ENCODE peak calls at places on chromosomes 12 and 14, in seven cellular contexts. One of them, this sample, is unnamed.
A peak's percentile ranks its signal among the peaks of the same experiment; 100 is the strongest.

GRCh38 chr12:116336542-116337065 is 59.1 kb upstream of the MED13L start:
- DNase-seq in CD8-positive, alpha-beta memory T cell: no peak
- DNase-seq in neural crest cell: no peak
- DNase-seq in sciatic nerve: no peak
- DNase-seq in NCI-H1417: no peak
- DNase-seq in NCI-H1436 treated with DMSO at 0.1 percent for 48 hours: no peak
- DNase-seq in ACHN: no peak
- DNase-seq in this sample: no peak

GRCh38 chr14:59583755-59584154 is 7.1 kb upstream of the CCDC175 start:
- DNase-seq in sciatic nerve: no peak
- DNase-seq in neural crest cell: no peak
- DNase-seq in NCI-H1417: peak; percentile 48
- DNase-seq in NCI-H1436 treated with DMSO at 0.1 percent for 48 hours: no peak
- DNase-seq in CD8-positive, alpha-beta memory T cell: no peak
- DNase-seq in ACHN: no peak
- DNase-seq in this sample: no peak

GRCh38 chr12:7188557-7189397 is 709 bp upstream of the PEX5 start:
- DNase-seq in NCI-H1436 treated with DMSO at 0.1 percent for 48 hours: peak; percentile 12
- DNase-seq in CD8-positive, alpha-beta memory T cell: peak; percentile 68
- DNase-seq in NCI-H1417: peak; percentile 56
- DNase-seq in sciatic nerve: peak; percentile 85
- DNase-seq in neural crest cell: peak; percentile 53
- DNase-seq in ACHN: peak; percentile 90
- DNase-seq in this sample: peak; percentile 74

GRCh38 chr12:107564946-107565345 is 120.7 kb upstream of the PWP1 start:
- DNase-seq in sciatic nerve: no peak
- DNase-seq in neural crest cell: no peak
- DNase-seq in CD8-positive, alpha-beta memory T cell: no peak
- DNase-seq in NCI-H1436 treated with DMSO at 0.1 percent for 48 hours: no peak
- DNase-seq in NCI-H1417: peak; percentile 14
- DNase-seq in ACHN: peak; percentile 46
- DNase-seq in this sample: peak; percentile 5

GRCh38 chr12:66290716-66291200 is 11.5 kb upstream of the HELB start:
- DNase-seq in ACHN: no peak
- DNase-seq in neural crest cell: no peak
- DNase-seq in sciatic nerve: no peak
- DNase-seq in NCI-H1436 treated with DMSO at 0.1 percent for 48 hours: no peak
- DNase-seq in CD8-positive, alpha-beta memory T cell: peak; percentile 51
- DNase-seq in NCI-H1417: no peak
- DNase-seq in this sample: no peak

GRCh38 chr12:123094349-123095073 is 56.4 kb downstream of the PITPNM2 start:
- DNase-seq in sciatic nerve: no peak
- DNase-seq in neural crest cell: no peak
- DNase-seq in CD8-positive, alpha-beta memory T cell: no peak
- DNase-seq in ACHN: no peak
- DNase-seq in NCI-H1417: peak; percentile 47
- DNase-seq in NCI-H1436 treated with DMSO at 0.1 percent for 48 hours: no peak
- DNase-seq in this sample: peak; percentile 77

GRCh38 chr14:96256420-96256819 is 410 bp downstream of the BDKRB1 start:
- DNase-seq in neural crest cell: no peak
- DNase-seq in CD8-positive, alpha-beta memory T cell: no peak
- DNase-seq in NCI-H1436 treated with DMSO at 0.1 percent for 48 hours: no peak
- DNase-seq in sciatic nerve: no peak
- DNase-seq in ACHN: no peak
- DNase-seq in NCI-H1417: no peak
- DNase-seq in this sample: no peak

GRCh38 chr12:122894173-122895121 is 1.5 kb downstream of the VPS37B start:
- DNase-seq in NCI-H1417: no peak
- DNase-seq in NCI-H1436 treated with DMSO at 0.1 percent for 48 hours: no peak
- DNase-seq in CD8-positive, alpha-beta memory T cell: peak; percentile 57
- DNase-seq in sciatic nerve: no peak
- DNase-seq in ACHN: no peak
- DNase-seq in neural crest cell: no peak
- DNase-seq in this sample: peak; percentile 80

GRCh38 chr12:92158711-92159534 is 13.3 kb upstream of the BTG1 start:
- DNase-seq in ACHN: no peak
- DNase-seq in NCI-H1436 treated with DMSO at 0.1 percent for 48 hours: no peak
- DNase-seq in neural crest cell: no peak
- DNase-seq in NCI-H1417: no peak
- DNase-seq in CD8-positive, alpha-beta memory T cell: no peak
- DNase-seq in sciatic nerve: no peak
- DNase-seq in this sample: no peak

GRCh38 chr14:20614038-20614840 is 23.1 kb upstream of the RNASE12 start:
- DNase-seq in CD8-positive, alpha-beta memory T cell: no peak
- DNase-seq in NCI-H1436 treated with DMSO at 0.1 percent for 48 hours: no peak
- DNase-seq in sciatic nerve: no peak
- DNase-seq in neural crest cell: no peak
- DNase-seq in ACHN: peak; percentile 25
- DNase-seq in NCI-H1417: no peak
- DNase-seq in this sample: peak; percentile 15

GRCh38 chr14:51295666-51296263 is 55.7 kb downstream of the TMX1 start:
- DNase-seq in CD8-positive, alpha-beta memory T cell: no peak
- DNase-seq in sciatic nerve: no peak
- DNase-seq in NCI-H1436 treated with DMSO at 0.1 percent for 48 hours: no peak
- DNase-seq in ACHN: no peak
- DNase-seq in NCI-H1417: no peak
- DNase-seq in neural crest cell: no peak
- DNase-seq in this sample: no peak

GRCh38 chr12:115897718-115898117 is 379.8 kb downstream of the MED13L start:
- DNase-seq in NCI-H1436 treated with DMSO at 0.1 percent for 48 hours: no peak
- DNase-seq in neural crest cell: no peak
- DNase-seq in ACHN: no peak
- DNase-seq in NCI-H1417: no peak
- DNase-seq in sciatic nerve: no peak
- DNase-seq in CD8-positive, alpha-beta memory T cell: no peak
- DNase-seq in this sample: no peak

GRCh38 chr12:63907561-63907960 is 63.1 kb downstream of the SRGAP1 start:
- DNase-seq in sciatic nerve: no peak
- DNase-seq in neural crest cell: no peak
- DNase-seq in NCI-H1417: no peak
- DNase-seq in NCI-H1436 treated with DMSO at 0.1 percent for 48 hours: no peak
- DNase-seq in CD8-positive, alpha-beta memory T cell: no peak
- DNase-seq in ACHN: no peak
- DNase-seq in this sample: no peak

GRCh38 chr12:6205144-6205539 is 4.9 kb downstream of the CD9 start:
- DNase-seq in NCI-H1417: no peak
- DNase-seq in sciatic nerve: no peak
- DNase-seq in neural crest cell: no peak
- DNase-seq in CD8-positive, alpha-beta memory T cell: no peak
- DNase-seq in NCI-H1436 treated with DMSO at 0.1 percent for 48 hours: no peak
- DNase-seq in ACHN: no peak
- DNase-seq in this sample: no peak

GRCh38 chr14:29216774-29217232 is 450.2 kb downstream of the FOXG1 start:
- DNase-seq in neural crest cell: no peak
- DNase-seq in NCI-H1417: peak; percentile 99
- DNase-seq in ACHN: no peak
- DNase-seq in sciatic nerve: no peak
- DNase-seq in NCI-H1436 treated with DMSO at 0.1 percent for 48 hours: peak; percentile 98
- DNase-seq in CD8-positive, alpha-beta memory T cell: no peak
- DNase-seq in this sample: no peak

GRCh38 chr14:54450535-54450934 is 9.4 kb upstream of the CNIH1 start:
- DNase-seq in sciatic nerve: no peak
- DNase-seq in NCI-H1417: no peak
- DNase-seq in CD8-positive, alpha-beta memory T cell: no peak
- DNase-seq in NCI-H1436 treated with DMSO at 0.1 percent for 48 hours: no peak
- DNase-seq in neural crest cell: no peak
- DNase-seq in ACHN: no peak
- DNase-seq in this sample: no peak

GRCh38 chr14:76252471-76252870 is 100.7 kb downstream of the GPATCH2L start:
- DNase-seq in neural crest cell: no peak
- DNase-seq in sciatic nerve: no peak
- DNase-seq in NCI-H1417: no peak
- DNase-seq in NCI-H1436 treated with DMSO at 0.1 percent for 48 hours: no peak
- DNase-seq in ACHN: no peak
- DNase-seq in CD8-positive, alpha-beta memory T cell: no peak
- DNase-seq in this sample: no peak

GRCh38 chr14:72780771-72781170 is 113.1 kb downstream of the DPF3 start:
- DNase-seq in CD8-positive, alpha-beta memory T cell: no peak
- DNase-seq in NCI-H1417: no peak
- DNase-seq in NCI-H1436 treated with DMSO at 0.1 percent for 48 hours: no peak
- DNase-seq in neural crest cell: no peak
- DNase-seq in ACHN: no peak
- DNase-seq in sciatic nerve: no peak
- DNase-seq in this sample: no peak

GRCh38 chr12:131616316-131617098 is 94.4 kb upstream of the SFSWAP start:
- DNase-seq in neural crest cell: no peak
- DNase-seq in CD8-positive, alpha-beta memory T cell: no peak
- DNase-seq in sciatic nerve: no peak
- DNase-seq in NCI-H1417: no peak
- DNase-seq in NCI-H1436 treated with DMSO at 0.1 percent for 48 hours: no peak
- DNase-seq in ACHN: no peak
- DNase-seq in this sample: no peak

GRCh38 chr12:31846405-31846804 is 112.8 kb upstream of the RESF1 start:
- DNase-seq in NCI-H1417: no peak
- DNase-seq in sciatic nerve: no peak
- DNase-seq in CD8-positive, alpha-beta memory T cell: no peak
- DNase-seq in ACHN: no peak
- DNase-seq in NCI-H1436 treated with DMSO at 0.1 percent for 48 hours: no peak
- DNase-seq in neural crest cell: no peak
- DNase-seq in this sample: no peak

GRCh38 chr14:51849095-51849494 is 11.3 kb upstream of the GNG2 start:
- DNase-seq in NCI-H1436 treated with DMSO at 0.1 percent for 48 hours: no peak
- DNase-seq in CD8-positive, alpha-beta memory T cell: peak; percentile 69
- DNase-seq in NCI-H1417: no peak
- DNase-seq in neural crest cell: no peak
- DNase-seq in ACHN: no peak
- DNase-seq in sciatic nerve: no peak
- DNase-seq in this sample: no peak

GRCh38 chr12:53744130-53744441 is 7.7 kb downstream of the CISTR start:
- DNase-seq in NCI-H1436 treated with DMSO at 0.1 percent for 48 hours: no peak
- DNase-seq in ACHN: no peak
- DNase-seq in CD8-positive, alpha-beta memory T cell: no peak
- DNase-seq in NCI-H1417: no peak
- DNase-seq in sciatic nerve: no peak
- DNase-seq in neural crest cell: no peak
- DNase-seq in this sample: no peak

GRCh38 chr12:47715393-47715876 is 9.6 kb upstream of the RPAP3 start:
- DNase-seq in CD8-positive, alpha-beta memory T cell: peak; percentile 84
- DNase-seq in NCI-H1436 treated with DMSO at 0.1 percent for 48 hours: peak; percentile 19
- DNase-seq in neural crest cell: peak; percentile 71
- DNase-seq in NCI-H1417: peak; percentile 84
- DNase-seq in sciatic nerve: peak; percentile 90
- DNase-seq in ACHN: peak; percentile 77
- DNase-seq in this sample: peak; percentile 61

GRCh38 chr12:23303821-23304220 is 645.6 kb downstream of the SOX5 start:
- DNase-seq in sciatic nerve: no peak
- DNase-seq in NCI-H1417: no peak
- DNase-seq in neural crest cell: no peak
- DNase-seq in NCI-H1436 treated with DMSO at 0.1 percent for 48 hours: no peak
- DNase-seq in ACHN: no peak
- DNase-seq in CD8-positive, alpha-beta memory T cell: no peak
- DNase-seq in this sample: no peak

GRCh38 chr12:97801471-97802045 is 339.0 kb downstream of the RMST start:
- DNase-seq in sciatic nerve: no peak
- DNase-seq in neural crest cell: no peak
- DNase-seq in CD8-positive, alpha-beta memory T cell: no peak
- DNase-seq in NCI-H1417: no peak
- DNase-seq in ACHN: no peak
- DNase-seq in NCI-H1436 treated with DMSO at 0.1 percent for 48 hours: no peak
- DNase-seq in this sample: no peak

GRCh38 chr12:75694891-75695290 is 183.5 kb upstream of the KRR1 start:
- DNase-seq in NCI-H1417: no peak
- DNase-seq in CD8-positive, alpha-beta memory T cell: no peak
- DNase-seq in NCI-H1436 treated with DMSO at 0.1 percent for 48 hours: no peak
- DNase-seq in ACHN: no peak
- DNase-seq in neural crest cell: no peak
- DNase-seq in sciatic nerve: no peak
- DNase-seq in this sample: no peak

GRCh38 chr12:84877340-84877739 is 35.3 kb downstream of the SLC6A15 start:
- DNase-seq in NCI-H1417: no peak
- DNase-seq in sciatic nerve: no peak
- DNase-seq in CD8-positive, alpha-beta memory T cell: no peak
- DNase-seq in neural crest cell: no peak
- DNase-seq in ACHN: no peak
- DNase-seq in NCI-H1436 treated with DMSO at 0.1 percent for 48 hours: no peak
- DNase-seq in this sample: no peak

GRCh38 chr12:50088577-50089335 is 3.6 kb downstream of the SMARCD1 start:
- DNase-seq in CD8-positive, alpha-beta memory T cell: peak; percentile 68
- DNase-seq in NCI-H1417: peak; percentile 83
- DNase-seq in sciatic nerve: no peak
- DNase-seq in neural crest cell: peak; percentile 25
- DNase-seq in NCI-H1436 treated with DMSO at 0.1 percent for 48 hours: no peak
- DNase-seq in ACHN: peak; percentile 78
- DNase-seq in this sample: peak; percentile 56

GRCh38 chr12:81668475-81668874 is 90.7 kb downstream of the PPFIA2 start:
- DNase-seq in NCI-H1417: no peak
- DNase-seq in ACHN: peak; percentile 79
- DNase-seq in neural crest cell: no peak
- DNase-seq in sciatic nerve: no peak
- DNase-seq in CD8-positive, alpha-beta memory T cell: no peak
- DNase-seq in NCI-H1436 treated with DMSO at 0.1 percent for 48 hours: no peak
- DNase-seq in this sample: peak; percentile 43

GRCh38 chr12:123391546-123392343 is 7.8 kb downstream of the KMT5A start:
- DNase-seq in ACHN: no peak
- DNase-seq in NCI-H1436 treated with DMSO at 0.1 percent for 48 hours: no peak
- DNase-seq in sciatic nerve: no peak
- DNase-seq in NCI-H1417: no peak
- DNase-seq in neural crest cell: no peak
- DNase-seq in CD8-positive, alpha-beta memory T cell: no peak
- DNase-seq in this sample: no peak

GRCh38 chr12:124599074-124599999 is 31.9 kb upstream of the NCOR2 start:
- DNase-seq in CD8-positive, alpha-beta memory T cell: no peak
- DNase-seq in sciatic nerve: no peak
- DNase-seq in ACHN: peak; percentile 57
- DNase-seq in NCI-H1417: no peak
- DNase-seq in NCI-H1436 treated with DMSO at 0.1 percent for 48 hours: no peak
- DNase-seq in neural crest cell: no peak
- DNase-seq in this sample: peak; percentile 44

GRCh38 chr12:66387067-66387466 is 84.8 kb downstream of the HELB start:
- DNase-seq in CD8-positive, alpha-beta memory T cell: no peak
- DNase-seq in NCI-H1417: no peak
- DNase-seq in NCI-H1436 treated with DMSO at 0.1 percent for 48 hours: no peak
- DNase-seq in neural crest cell: no peak
- DNase-seq in ACHN: no peak
- DNase-seq in sciatic nerve: no peak
- DNase-seq in this sample: no peak

GRCh38 chr14:93207468-93208308 is 632 bp downstream of the UBR7 start:
- DNase-seq in sciatic nerve: no peak
- DNase-seq in ACHN: peak; percentile 59
- DNase-seq in NCI-H1417: no peak
- DNase-seq in CD8-positive, alpha-beta memory T cell: no peak
- DNase-seq in neural crest cell: peak; percentile 49
- DNase-seq in NCI-H1436 treated with DMSO at 0.1 percent for 48 hours: no peak
- DNase-seq in this sample: peak; percentile 69